ENCODE peak calls at places on chromosomes 12 and 14, in nine cellular contexts. Y, A, F, N, R, E, M, D and W are unnamed samples.

GRCh38 chr12:100128509-100128908 is 14.2 kb downstream of the BLTP3B start:
- DNase-seq in Y (no peak), A (no peak), F (no peak), N (no peak), R (peak), E (no peak), M (no peak), D (no peak), W (no peak)

GRCh38 chr12:60398547-60398946 is 802.7 kb downstream of the SLC16A7 start:
- DNase-seq in Y (no peak), A (no peak), F (no peak), N (no peak), R (no peak), E (no peak), M (no peak), D (no peak), W (no peak)

GRCh38 chr14:37655418-37655817 is 60.0 kb downstream of the TTC6 start:
- DNase-seq in Y (no peak), A (no peak), F (no peak), N (no peak), R (no peak), E (no peak), M (no peak), D (no peak), W (no peak)

GRCh38 chr12:4256043-4256826 is 17.3 kb upstream of the CCND2 start:
- DNase-seq in Y (no peak), A (no peak), F (no peak), N (no peak), R (no peak), E (no peak), M (no peak), D (no peak), W (no peak)

GRCh38 chr14:92516344-92516965 is 2.9 kb downstream of the RIN3 start:
- DNase-seq in Y (no peak), A (no peak), F (no peak), N (no peak), R (no peak), E (no peak), M (no peak), D (no peak), W (no peak)

GRCh38 chr12:111624540-111624939 is 25.4 kb upstream of the ATXN2 start:
- DNase-seq in Y (peak), A (no peak), F (no peak), N (no peak), R (no peak), E (no peak), M (no peak), D (no peak), W (no peak)

GRCh38 chr12:70744133-70744532 is 106.9 kb upstream of the PTPRB start:
- DNase-seq in Y (no peak), A (no peak), F (no peak), N (no peak), R (no peak), E (no peak), M (no peak), D (no peak), W (no peak)

GRCh38 chr12:20492251-20492728 is 124.0 kb downstream of the PDE3A start:
- DNase-seq in Y (no peak), A (no peak), F (peak), N (peak), R (peak), E (no peak), M (no peak), D (no peak), W (no peak)

GRCh38 chr12:97921957-97922722 is 459.5 kb downstream of the RMST start:
- DNase-seq in Y (no peak), A (no peak), F (no peak), N (no peak), R (no peak), E (no peak), M (no peak), D (no peak), W (no peak)

GRCh38 chr14:78310263-78310662 is 140.1 kb downstream of the NRXN3 start:
- DNase-seq in Y (no peak), A (no peak), F (no peak), N (no peak), R (no peak), E (no peak), M (no peak), D (no peak), W (no peak)

GRCh38 chr12:25054783-25055144 is 105.9 kb upstream of the BCAT1 start:
- DNase-seq in Y (no peak), A (peak), F (peak), N (no peak), R (no peak), E (no peak), M (no peak), D (no peak), W (no peak)

GRCh38 chr12:49357099-49357678 is 10.1 kb upstream of the SPATS2 start:
- DNase-seq in Y (no peak), A (no peak), F (no peak), N (peak), R (peak), E (no peak), M (no peak), D (no peak), W (no peak)

GRCh38 chr12:727321-727720 is 25.1 kb upstream of the WNK1 start:
- DNase-seq in Y (no peak), A (no peak), F (no peak), N (no peak), R (no peak), E (no peak), M (no peak), D (no peak), W (no peak)

GRCh38 chr12:127770123-127770522 is 496.8 kb upstream of the TMEM132C start:
- DNase-seq in Y (no peak), A (no peak), F (no peak), N (no peak), R (no peak), E (no peak), M (no peak), D (no peak), W (no peak)

GRCh38 chr12:52860102-52860838 is 11.5 kb upstream of the KRT78 start:
- DNase-seq in Y (no peak), A (no peak), F (no peak), N (no peak), R (no peak), E (no peak), M (no peak), D (no peak), W (no peak)

GRCh38 chr12:674272-674781 is 11.1 kb upstream of the NINJ2 start:
- DNase-seq in Y (no peak), A (peak), F (peak), N (peak), R (no peak), E (no peak), M (no peak), D (no peak), W (no peak)

GRCh38 chr14:69079188-69079742 is 73.7 kb downstream of the DCAF5 start:
- DNase-seq in Y (no peak), A (no peak), F (no peak), N (no peak), R (peak), E (no peak), M (no peak), D (no peak), W (no peak)

GRCh38 chr12:87772401-87772800 is 256.8 kb downstream of the C12orf50 start:
- DNase-seq in Y (no peak), A (no peak), F (no peak), N (no peak), R (no peak), E (no peak), M (no peak), D (no peak), W (no peak)